ENCODE peak calls at places on chromosomes 2 and 18, in nine cellular contexts. G is activated CD4-positive, CD25-positive, alpha-beta regulatory T cell treated with anti-CD3 and anti-CD28 coated beads, Interleukin-2, amount 50 U/mL, for 16 hours; E is B cell; K is choroid plexus epithelial cell; C is skeletal muscle cell; F is AG08395; M is activated CD4-positive, alpha-beta T cell treated with anti-CD3 and anti-CD28 coated beads for 24 hours; X is upper lobe of right lung; V is cardiac muscle cell. O is an unnamed sample.

GRCh38 chr2:198383392-198383791 is 579.0 kb downstream of the PLCL1 start:
- DNase-seq in F (peak), X (no peak), K (no peak), V (peak), G (no peak), E (no peak), M (no peak), C (no peak), O (no peak)

GRCh38 chr2:180385601-180386201 is 378.6 kb upstream of the CWC22 start:
- DNase-seq in V (peak), K (peak), X (no peak), G (no peak), M (no peak), F (peak), E (no peak), C (peak), O (no peak)

GRCh38 chr2:134217924-134218323 is 35.9 kb upstream of the MGAT5 start:
- DNase-seq in K (no peak), M (no peak), V (peak), X (no peak), G (no peak), F (no peak), C (peak), E (no peak), O (no peak)

GRCh38 chr2:41199320-41199719 is 747.4 kb upstream of the SLC8A1 start:
- DNase-seq in K (no peak), F (no peak), E (no peak), G (no peak), V (no peak), C (no peak), X (no peak), M (no peak), O (no peak)

GRCh38 chr2:54388093-54388492 is 68.0 kb upstream of the SPTBN1 start:
- DNase-seq in V (no peak), M (no peak), F (no peak), X (no peak), G (no peak), E (no peak), C (no peak), K (no peak), O (no peak)

GRCh38 chr2:226447896-226448295 is 351.7 kb downstream of the IRS1 start:
- DNase-seq in K (peak), G (no peak), E (no peak), M (no peak), V (no peak), F (peak), X (no peak), C (peak), O (no peak)

GRCh38 chr2:30686000-30686399 is 121.2 kb downstream of the CAPN13 start:
- DNase-seq in G (no peak), K (no peak), M (no peak), V (no peak), F (no peak), C (no peak), E (no peak), X (no peak), O (no peak)

GRCh38 chr2:241218131-241219029 is 29.9 kb downstream of the ANO7 start:
- DNase-seq in X (peak), C (no peak), E (no peak), F (peak), G (no peak), V (peak), M (no peak), K (peak), O (no peak)

GRCh38 chr18:80147418-80148315 is 38.6 kb downstream of the ADNP2 start:
- DNase-seq in X (peak), M (peak), F (peak), E (peak), V (peak), G (peak), K (peak), C (peak), O (peak)

GRCh38 chr2:95530734-95531133 is 46.2 kb upstream of the TRIM43B start:
- DNase-seq in E (no peak), G (no peak), C (peak), V (peak), K (peak), M (no peak), F (peak), X (no peak), O (no peak)

GRCh38 chr2:6692819-6693218 is 172.9 kb downstream of the CMPK2 start:
- DNase-seq in V (no peak), E (no peak), K (no peak), F (no peak), G (no peak), C (no peak), M (no peak), X (no peak), O (no peak)

GRCh38 chr2:156331572-156332451 is 709 bp downstream of the NR4A2 start:
- DNase-seq in C (peak), E (no peak), G (no peak), M (no peak), V (peak), K (peak), F (peak), X (peak), O (peak)

GRCh38 chr2:240135706-240136012 is 446 bp downstream of the COPS9 start:
- DNase-seq in C (no peak), K (peak), X (no peak), M (no peak), F (no peak), V (no peak), E (no peak), G (no peak), O (no peak)

GRCh38 chr2:240953426-240954425 is 44.7 kb upstream of the SNED1 start:
- DNase-seq in X (peak), C (no peak), M (no peak), K (no peak), E (peak), F (no peak), V (no peak), G (no peak), O (no peak)

GRCh38 chr18:44627245-44627644 is 53.4 kb upstream of the SETBP1 start:
- DNase-seq in G (no peak), K (peak), F (peak), C (peak), M (no peak), V (peak), E (no peak), X (no peak), O (no peak)

GRCh38 chr2:206876176-206876575 is 63.1 kb upstream of the CPO start:
- DNase-seq in K (no peak), C (no peak), X (no peak), V (no peak), G (no peak), E (no peak), M (no peak), F (no peak), O (no peak)

GRCh38 chr18:23825496-23825895 is 136.2 kb downstream of the LAMA3 start:
- DNase-seq in F (peak), M (no peak), C (no peak), K (no peak), G (no peak), X (no peak), V (peak), E (no peak), O (no peak)

GRCh38 chr2:20625920-20626697 is 24.8 kb downstream of the HS1BP3 start:
- DNase-seq in K (peak), C (no peak), E (no peak), M (no peak), V (no peak), F (no peak), X (peak), G (no peak), O (no peak)

GRCh38 chr2:15749460-15750432 is 158.1 kb downstream of the DDX1 start:
- DNase-seq in C (no peak), M (no peak), V (peak), E (no peak), X (no peak), G (no peak), K (no peak), F (peak), O (no peak)

GRCh38 chr2:143778981-143779380 is 649.8 kb downstream of the ARHGAP15 start:
- DNase-seq in V (no peak), X (no peak), G (no peak), C (peak), E (no peak), M (no peak), K (no peak), F (peak), O (no peak)

GRCh38 chr2:54969295-54969939 is 80.8 kb downstream of the RTN4 start:
- DNase-seq in F (no peak), X (no peak), E (no peak), V (no peak), G (no peak), C (no peak), K (no peak), M (no peak), O (no peak)

GRCh38 chr2:234969329-234970157 is 17.7 kb downstream of the SH3BP4 start:
- DNase-seq in G (no peak), E (no peak), M (no peak), F (no peak), V (no peak), X (no peak), K (no peak), C (no peak), O (no peak)

GRCh38 chr2:73099486-73099885 is 13.3 kb downstream of the RAB11FIP5 start:
- DNase-seq in K (no peak), G (no peak), M (no peak), V (no peak), C (no peak), X (no peak), F (no peak), E (no peak), O (no peak)

GRCh38 chr18:62018034-62018760 is 125.4 kb upstream of the RNF152 start:
- DNase-seq in K (peak), V (peak), G (no peak), X (no peak), M (no peak), F (peak), C (peak), E (no peak), O (no peak)

GRCh38 chr18:59783138-59783537 is 85.9 kb upstream of the CCBE1 start:
- DNase-seq in M (no peak), F (peak), G (no peak), K (peak), C (no peak), X (no peak), V (peak), E (no peak), O (peak)

GRCh38 chr18:32110005-32110404 is 18.3 kb downstream of the RNF138 start:
- DNase-seq in K (no peak), V (no peak), E (no peak), M (no peak), G (no peak), F (no peak), C (no peak), X (no peak), O (no peak)

GRCh38 chr2:241391892-241392665 is 36.0 kb downstream of the FARP2 start:
- DNase-seq in G (no peak), V (peak), C (no peak), M (no peak), F (peak), E (no peak), X (no peak), K (peak), O (peak)

GRCh38 chr18:22021701-22022100 is 147.7 kb upstream of the GATA6 start:
- DNase-seq in F (no peak), E (no peak), V (no peak), G (no peak), C (no peak), X (peak), M (no peak), K (no peak), O (no peak)